ENCODE peak calls at places on chromosomes 3 and 15, in five cellular contexts. M is stomach, O is ovary, V is NT2/D1, S is IMR-90. B is an unnamed sample.
A peak's percentile ranks its signal among the peaks of the same experiment; 100 is the strongest.

GRCh38 chr15:72315706-72316370 is 4.1 kb downstream of the CELF6 start:
- DNase-seq in M (no peak), O (no peak), V (no peak), S (no peak), B (no peak)

GRCh38 chr15:44087578-44088190 is 107.4 kb downstream of the FRMD5 start:
- DNase-seq in M (no peak), O (no peak), V (no peak), S (peak; percentile 93), B (peak; percentile 65)

GRCh38 chr3:39814007-39814406 is 4.6 kb downstream of the MYRIP start:
- DNase-seq in M (peak; percentile 68), O (no peak), V (no peak), S (no peak), B (no peak)

GRCh38 chr3:15384510-15385237 is 42.7 kb downstream of the METTL6 start:
- DNase-seq in M (no peak), O (no peak), V (no peak), S (no peak), B (no peak)

GRCh38 chr15:26864664-26865191 is 2.1 kb upstream of the GABRA5 start:
- DNase-seq in M (peak; percentile 31), O (no peak), V (no peak), S (peak; percentile 36), B (no peak)

GRCh38 chr3:12325594-12326295 is 36.9 kb downstream of the PPARG start:
- DNase-seq in M (no peak), O (no peak), V (no peak), S (peak; percentile 18), B (no peak)

GRCh38 chr15:100515758-100516157 is 13.0 kb downstream of the CERS3 start:
- DNase-seq in M (no peak), O (no peak), V (no peak), S (no peak), B (no peak)

GRCh38 chr15:34275154-34275553 is 50.3 kb downstream of the EMC4 start:
- DNase-seq in M (no peak), O (no peak), V (no peak), S (peak; percentile 58), B (no peak)

GRCh38 chr3:73687081-73688004 is 62.6 kb upstream of the PDZRN3 start:
- DNase-seq in M (no peak), O (no peak), V (no peak), S (peak; percentile 71), B (peak; percentile 18)

GRCh38 chr3:44339990-44340389 is 1.4 kb downstream of the TCAIM start:
- DNase-seq in M (no peak), O (no peak), V (no peak), S (no peak), B (no peak)

GRCh38 chr15:40915679-40916078 is 13.5 kb upstream of the DLL4 start:
- DNase-seq in M (no peak), O (no peak), V (no peak), S (no peak), B (no peak)

GRCh38 chr15:40917585-40917984 is 11.6 kb upstream of the DLL4 start:
- DNase-seq in M (no peak), O (no peak), V (no peak), S (no peak), B (no peak)

GRCh38 chr15:40918799-40919392 is 10.2 kb upstream of the DLL4 start:
- DNase-seq in M (no peak), O (no peak), V (no peak), S (no peak), B (no peak)

GRCh38 chr15:40915106-40915661 is 14.0 kb upstream of the DLL4 start:
- DNase-seq in M (no peak), O (no peak), V (no peak), S (no peak), B (no peak)

DNA sequence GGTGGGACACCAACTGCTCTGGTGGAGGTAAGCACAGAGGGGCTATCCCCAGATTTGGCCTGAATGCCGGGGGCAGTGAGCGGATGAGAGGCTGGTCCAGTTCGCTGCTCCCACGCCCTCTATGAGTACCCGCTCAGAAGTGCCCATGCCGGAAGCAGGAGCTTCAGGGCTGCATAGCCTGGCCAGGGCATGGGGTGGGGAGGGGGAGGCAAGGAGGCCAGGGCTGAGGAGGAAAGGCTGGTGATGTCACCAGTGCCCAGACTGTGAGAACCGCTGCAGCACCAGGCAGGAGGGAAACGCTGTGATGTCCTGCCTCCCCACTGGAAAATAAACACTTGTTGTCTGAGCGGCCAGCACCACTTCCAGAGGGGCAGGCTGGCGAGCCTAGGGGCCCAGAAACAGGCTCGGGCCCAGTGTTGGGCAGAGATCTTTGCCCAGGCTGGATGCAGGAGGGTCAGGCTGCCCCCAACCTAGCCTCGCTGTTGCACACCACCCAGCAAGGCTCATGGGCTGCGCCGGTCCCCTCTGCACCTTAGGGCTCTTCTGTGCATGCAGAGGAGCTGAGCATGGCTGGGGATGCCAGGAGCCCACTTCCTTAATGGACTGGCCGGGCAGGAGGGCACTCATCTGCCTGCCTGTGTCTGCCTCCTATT is 10.9 kb upstream of the DLL4 start:
- DNase-seq in M (no peak), O (no peak), V (no peak), S (no peak), B (no peak)
- H3K27me3 ChIP-seq in M (no peaks in the 10 kb centered on the region), O (no peaks in the 10 kb centered on the region), V (peaks cover 88% of the 10 kb centered on the region), S (no peaks in the 10 kb centered on the region), B (no peaks in the 10 kb centered on the region)

GRCh38 chr3:138944842-138945645 is 1.9 kb downstream of the FOXL2 start:
- DNase-seq in M (no peak), O (peak; percentile 51), V (no peak), S (no peak), B (no peak)
- H3K27me3 ChIP-seq in M (peaks cover 71% of the 10 kb centered on the region), O (no peaks in the 10 kb centered on the region), V (peaks cover 100% of the 10 kb centered on the region), S (peaks cover 97% of the 10 kb centered on the region), B (peaks cover 93% of the 10 kb centered on the region)

GRCh38 chr15:76061700-76062099 is 1.9 kb downstream of the TMEM266 start:
- DNase-seq in M (no peak), O (no peak), V (no peak), S (no peak), B (no peak)
- H3K27me3 ChIP-seq in M (no peaks in the 10 kb centered on the region), O (no peaks in the 10 kb centered on the region), V (peaks cover 31% of the 10 kb centered on the region), S (peaks cover 78% of the 10 kb centered on the region), B (peaks cover 70% of the 10 kb centered on the region)

GRCh38 chr3:129970603-129971002 is 3.9 kb upstream of the TRH start:
- DNase-seq in M (no peak), O (no peak), V (no peak), S (no peak), B (no peak)
- H3K27me3 ChIP-seq in M (peaks cover 10% of the 10 kb centered on the region), O (no peaks in the 10 kb centered on the region), V (peaks cover 56% of the 10 kb centered on the region), S (peaks cover 80% of the 10 kb centered on the region), B (peaks cover 57% of the 10 kb centered on the region)

DNA sequence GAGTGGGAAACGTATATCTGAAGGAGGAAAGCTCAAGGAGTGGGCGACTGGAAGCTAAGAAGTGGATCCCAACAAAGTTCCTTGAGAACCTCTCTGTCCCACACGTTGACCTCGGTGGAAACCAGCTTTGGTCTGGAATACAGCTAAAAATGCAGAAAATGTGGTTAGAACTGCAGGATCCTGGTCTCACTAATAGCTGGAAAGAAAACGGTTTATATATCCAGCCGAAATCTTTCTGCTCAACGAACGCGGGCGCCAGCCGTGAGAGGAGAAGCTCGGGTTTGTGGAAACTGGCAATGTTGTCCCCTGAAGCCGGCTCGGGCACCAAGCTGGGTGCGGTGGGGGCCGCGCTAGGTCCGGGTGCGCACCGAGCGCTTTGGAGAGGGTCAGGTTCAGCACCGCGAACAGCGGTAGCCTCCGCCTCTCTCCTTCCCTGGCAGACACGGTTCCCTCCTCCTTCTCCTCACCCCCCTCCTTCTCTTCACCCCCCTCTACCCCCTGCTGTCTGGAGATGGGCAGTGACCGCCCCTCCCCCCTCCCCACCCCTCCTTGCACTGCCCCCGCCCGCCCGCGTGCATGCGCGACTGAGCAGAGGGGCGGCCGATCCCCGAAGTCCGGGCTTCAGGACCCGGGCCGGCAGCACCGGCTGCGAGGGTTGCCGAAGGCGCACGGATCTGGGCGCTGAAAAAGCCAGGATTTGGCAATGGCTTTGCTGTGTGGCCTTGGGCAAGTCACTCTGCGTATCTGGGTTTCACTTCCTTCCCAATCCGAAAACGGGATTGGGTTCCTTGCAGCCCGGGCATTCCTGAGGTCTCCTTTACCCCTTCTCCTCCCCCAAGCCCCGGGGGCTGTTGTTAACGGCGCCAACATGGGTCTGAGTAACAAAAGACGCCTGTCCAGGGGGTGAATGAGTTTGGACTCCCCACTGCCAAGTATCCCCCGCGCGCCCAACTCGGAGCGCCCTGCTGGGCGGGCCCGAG is at the start of gene SKOR1:
- DNase-seq in M (no peak), O (no peak), V (no peak), S (peak; percentile 37), B (no peak)
- H3K27me3 ChIP-seq in M (peaks cover 92% of the 10 kb centered on the region), O (peaks cover 40% of the 10 kb centered on the region), V (peaks cover 99% of the 10 kb centered on the region), S (peaks cover 94% of the 10 kb centered on the region), B (peaks cover 87% of the 10 kb centered on the region)

B was measured in AG04450.